ENCODE peak calls at places on chromosomes 2 and 18, in nine cellular contexts. One of them, this sample, is unnamed.
A peak's percentile ranks its signal among the peaks of the same experiment; 100 is the strongest.

GRCh38 chr2:156896294-156896693 is 361.2 kb upstream of the GALNT5 start:
- DNase-seq in psoas muscle: no peak
- DNase-seq in A549: no peak
- DNase-seq in ovary: no peak
- DNase-seq in neuronal stem cell: no peak
- DNase-seq in Peyer's patch: no peak
- DNase-seq in GM23248: no peak
- DNase-seq in OCI-LY7: no peak
- DNase-seq in body of pancreas: no peak
- DNase-seq in this sample: peak; percentile 70

GRCh38 chr18:23824704-23825103 is 135.5 kb downstream of the LAMA3 start:
- DNase-seq in ovary: no peak
- DNase-seq in psoas muscle: no peak
- DNase-seq in GM23248: peak; percentile 66
- DNase-seq in A549: no peak
- DNase-seq in neuronal stem cell: no peak
- DNase-seq in Peyer's patch: no peak
- DNase-seq in body of pancreas: no peak
- DNase-seq in OCI-LY7: no peak
- DNase-seq in this sample: peak; percentile 55

GRCh38 chr2:45469314-45470099 is 141.6 kb downstream of the SRBD1 start:
- DNase-seq in ovary: no peak
- DNase-seq in neuronal stem cell: no peak
- DNase-seq in GM23248: no peak
- DNase-seq in A549: no peak
- DNase-seq in Peyer's patch: no peak
- DNase-seq in body of pancreas: peak; percentile 65
- DNase-seq in OCI-LY7: no peak
- DNase-seq in psoas muscle: no peak
- DNase-seq in this sample: no peak

GRCh38 chr18:31217455-31217854 is 54.8 kb upstream of the DSC1 start:
- DNase-seq in A549: no peak
- DNase-seq in Peyer's patch: no peak
- DNase-seq in ovary: no peak
- DNase-seq in psoas muscle: no peak
- DNase-seq in body of pancreas: no peak
- DNase-seq in OCI-LY7: no peak
- DNase-seq in GM23248: no peak
- DNase-seq in neuronal stem cell: no peak
- DNase-seq in this sample: no peak

GRCh38 chr2:22194218-22194617 is 1070.5 kb downstream of the TDRD15 start:
- DNase-seq in body of pancreas: no peak
- DNase-seq in A549: no peak
- DNase-seq in OCI-LY7: no peak
- DNase-seq in psoas muscle: no peak
- DNase-seq in ovary: no peak
- DNase-seq in GM23248: no peak
- DNase-seq in neuronal stem cell: no peak
- DNase-seq in Peyer's patch: no peak
- DNase-seq in this sample: no peak

GRCh38 chr2:239534581-239535412 is 134.0 kb upstream of the HDAC4 start:
- DNase-seq in A549: no peak
- DNase-seq in body of pancreas: no peak
- DNase-seq in neuronal stem cell: no peak
- DNase-seq in psoas muscle: no peak
- DNase-seq in OCI-LY7: no peak
- DNase-seq in Peyer's patch: no peak
- DNase-seq in ovary: no peak
- DNase-seq in GM23248: no peak
- DNase-seq in this sample: no peak

GRCh38 chr2:174482854-174483253 is 4.0 kb downstream of the GPR155 start:
- DNase-seq in psoas muscle: no peak
- DNase-seq in ovary: no peak
- DNase-seq in body of pancreas: no peak
- DNase-seq in A549: no peak
- DNase-seq in Peyer's patch: no peak
- DNase-seq in GM23248: no peak
- DNase-seq in OCI-LY7: no peak
- DNase-seq in neuronal stem cell: no peak
- DNase-seq in this sample: no peak

GRCh38 chr2:121450301-121450700 is 80.4 kb upstream of the RNU4ATAC start:
- DNase-seq in GM23248: no peak
- DNase-seq in ovary: no peak
- DNase-seq in neuronal stem cell: no peak
- DNase-seq in body of pancreas: no peak
- DNase-seq in psoas muscle: no peak
- DNase-seq in Peyer's patch: no peak
- DNase-seq in A549: no peak
- DNase-seq in OCI-LY7: no peak
- DNase-seq in this sample: no peak

GRCh38 chr2:241676665-241677064 is 9.9 kb downstream of the DTYMK start:
- DNase-seq in A549: no peak
- DNase-seq in neuronal stem cell: no peak
- DNase-seq in body of pancreas: no peak
- DNase-seq in ovary: no peak
- DNase-seq in Peyer's patch: no peak
- DNase-seq in psoas muscle: no peak
- DNase-seq in GM23248: no peak
- DNase-seq in OCI-LY7: no peak
- DNase-seq in this sample: no peak

GRCh38 chr2:37635359-37636208 is 35.9 kb downstream of the CDC42EP3 start:
- DNase-seq in A549: no peak
- DNase-seq in ovary: no peak
- DNase-seq in OCI-LY7: no peak
- DNase-seq in GM23248: peak; percentile 92
- DNase-seq in body of pancreas: peak; percentile 67
- DNase-seq in psoas muscle: no peak
- DNase-seq in Peyer's patch: peak; percentile 67
- DNase-seq in neuronal stem cell: no peak
- DNase-seq in this sample: peak; percentile 67

GRCh38 chr2:135615404-135615803 is 84.1 kb downstream of the R3HDM1 start:
- DNase-seq in A549: no peak
- DNase-seq in GM23248: no peak
- DNase-seq in Peyer's patch: no peak
- DNase-seq in neuronal stem cell: no peak
- DNase-seq in body of pancreas: no peak
- DNase-seq in OCI-LY7: no peak
- DNase-seq in ovary: no peak
- DNase-seq in psoas muscle: no peak
- DNase-seq in this sample: no peak

GRCh38 chr2:10165816-10166488 is 43.4 kb downstream of the RRM2 start:
- DNase-seq in A549: no peak
- DNase-seq in body of pancreas: no peak
- DNase-seq in OCI-LY7: no peak
- DNase-seq in Peyer's patch: no peak
- DNase-seq in GM23248: no peak
- DNase-seq in neuronal stem cell: no peak
- DNase-seq in psoas muscle: no peak
- DNase-seq in ovary: no peak
- DNase-seq in this sample: no peak

GRCh38 chr2:68196120-68196716 is 38.5 kb downstream of the PNO1 start:
- DNase-seq in GM23248: peak; percentile 68
- DNase-seq in OCI-LY7: peak; percentile 66
- DNase-seq in body of pancreas: peak; percentile 49
- DNase-seq in Peyer's patch: peak; percentile 45
- DNase-seq in psoas muscle: no peak
- DNase-seq in neuronal stem cell: no peak
- DNase-seq in ovary: peak; percentile 13
- DNase-seq in A549: no peak
- DNase-seq in this sample: peak; percentile 20

GRCh38 chr2:63740943-63741342 is 100.8 kb upstream of the UGP2 start:
- DNase-seq in OCI-LY7: no peak
- DNase-seq in GM23248: peak; percentile 32
- DNase-seq in ovary: no peak
- DNase-seq in body of pancreas: no peak
- DNase-seq in psoas muscle: no peak
- DNase-seq in Peyer's patch: no peak
- DNase-seq in A549: no peak
- DNase-seq in neuronal stem cell: no peak
- DNase-seq in this sample: no peak

GRCh38 chr18:11154369-11154982 is 5.1 kb upstream of the PIEZO2 start:
- DNase-seq in Peyer's patch: no peak
- DNase-seq in psoas muscle: no peak
- DNase-seq in neuronal stem cell: peak; percentile 40
- DNase-seq in ovary: no peak
- DNase-seq in body of pancreas: no peak
- DNase-seq in GM23248: peak; percentile 78
- DNase-seq in OCI-LY7: peak; percentile 60
- DNase-seq in A549: peak; percentile 13
- DNase-seq in this sample: peak; percentile 27

GRCh38 chr2:228611171-228611570 is 429.7 kb upstream of the SPHKAP start:
- DNase-seq in psoas muscle: no peak
- DNase-seq in ovary: no peak
- DNase-seq in Peyer's patch: no peak
- DNase-seq in neuronal stem cell: no peak
- DNase-seq in body of pancreas: no peak
- DNase-seq in OCI-LY7: no peak
- DNase-seq in GM23248: no peak
- DNase-seq in A549: no peak
- DNase-seq in this sample: no peak

GRCh38 chr2:17830053-17831034 is 14.1 kb downstream of the MSGN1 start:
- DNase-seq in Peyer's patch: peak; percentile 30
- DNase-seq in body of pancreas: peak; percentile 56
- DNase-seq in A549: peak; percentile 76
- DNase-seq in GM23248: peak; percentile 82
- DNase-seq in psoas muscle: peak; percentile 85
- DNase-seq in neuronal stem cell: peak; percentile 84
- DNase-seq in OCI-LY7: peak; percentile 8
- DNase-seq in ovary: no peak
- DNase-seq in this sample: peak; percentile 55

GRCh38 chr2:41337956-41338355 is 709.9 kb upstream of the PKDCC start:
- DNase-seq in OCI-LY7: no peak
- DNase-seq in ovary: no peak
- DNase-seq in body of pancreas: no peak
- DNase-seq in neuronal stem cell: no peak
- DNase-seq in GM23248: no peak
- DNase-seq in psoas muscle: no peak
- DNase-seq in A549: no peak
- DNase-seq in Peyer's patch: no peak
- DNase-seq in this sample: no peak

GRCh38 chr18:50439460-50440015 is 64.7 kb downstream of the SKA1 start:
- DNase-seq in GM23248: no peak
- DNase-seq in psoas muscle: no peak
- DNase-seq in A549: no peak
- DNase-seq in neuronal stem cell: no peak
- DNase-seq in body of pancreas: no peak
- DNase-seq in Peyer's patch: no peak
- DNase-seq in ovary: no peak
- DNase-seq in OCI-LY7: no peak
- DNase-seq in this sample: no peak

GRCh38 chr18:11710578-11710977 is 21.5 kb downstream of the GNAL start:
- DNase-seq in ovary: no peak
- DNase-seq in neuronal stem cell: no peak
- DNase-seq in OCI-LY7: no peak
- DNase-seq in A549: no peak
- DNase-seq in GM23248: no peak
- DNase-seq in body of pancreas: no peak
- DNase-seq in psoas muscle: no peak
- DNase-seq in Peyer's patch: no peak
- DNase-seq in this sample: no peak

DNA sequence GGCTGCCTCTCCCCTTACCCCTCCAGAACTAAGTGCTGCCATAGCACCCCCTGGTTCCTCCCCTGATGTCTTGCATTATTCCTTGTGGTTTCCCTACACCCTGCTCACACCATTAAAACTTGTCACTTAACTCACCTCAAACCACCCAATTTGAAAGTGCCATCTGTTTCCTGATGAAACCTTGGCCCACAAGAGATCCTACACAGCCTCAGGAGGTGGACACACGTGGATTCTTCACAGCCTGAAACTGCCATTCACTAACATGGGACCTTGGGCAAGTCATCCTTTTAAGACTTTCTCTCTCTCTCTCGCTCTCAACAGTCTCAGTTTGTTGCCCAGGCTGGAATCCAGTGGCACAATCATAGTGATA is 27.5 kb upstream of the FAM124B start:
- DNase-seq in Peyer's patch: no peak
- DNase-seq in body of pancreas: no peak
- DNase-seq in A549: no peak
- DNase-seq in psoas muscle: no peak
- DNase-seq in neuronal stem cell: no peak
- DNase-seq in OCI-LY7: no peak
- DNase-seq in GM23248: no peak
- DNase-seq in ovary: no peak
- DNase-seq in this sample: no peak
- H3K9me3 ChIP-seq in Peyer's patch: no peaks in the 10 kb centered on the region
- H3K9me3 ChIP-seq in body of pancreas: no peaks in the 10 kb centered on the region
- H3K9me3 ChIP-seq in A549: no peaks in the 10 kb centered on the region
- H3K9me3 ChIP-seq in psoas muscle: no peaks in the 10 kb centered on the region
- H3K9me3 ChIP-seq in neuronal stem cell: peaks cover 6% of the 10 kb centered on the region
- H3K9me3 ChIP-seq in OCI-LY7: no peaks in the 10 kb centered on the region
- H3K9me3 ChIP-seq in GM23248: no peaks in the 10 kb centered on the region
- H3K9me3 ChIP-seq in ovary: no peaks in the 10 kb centered on the region
- H3K9me3 ChIP-seq in this sample: no peaks in the 10 kb centered on the region

DNA sequence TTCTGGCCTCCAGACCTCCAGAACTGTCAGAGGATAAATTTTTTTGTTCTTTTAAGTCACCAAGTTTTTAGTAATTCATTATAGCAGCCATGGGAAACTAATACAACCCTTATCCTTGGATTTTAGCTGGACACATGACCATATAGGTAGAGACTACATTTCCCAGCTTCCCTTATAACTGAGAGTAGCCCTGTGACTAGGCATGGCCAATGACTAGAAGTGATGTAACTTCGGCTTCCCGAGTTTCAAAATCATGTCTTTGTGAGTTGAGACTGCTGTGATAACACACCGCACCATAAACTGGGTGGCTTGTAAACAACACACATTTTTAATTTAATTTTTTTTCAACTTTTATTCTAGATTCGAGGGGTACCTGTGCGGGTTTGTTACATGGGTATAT is 134.0 kb upstream of the SERTAD2 start:
- DNase-seq in neuronal stem cell: no peak
- DNase-seq in psoas muscle: no peak
- DNase-seq in A549: no peak
- DNase-seq in Peyer's patch: no peak
- DNase-seq in ovary: no peak
- DNase-seq in GM23248: peak; percentile 43
- DNase-seq in OCI-LY7: no peak
- DNase-seq in body of pancreas: no peak
- DNase-seq in this sample: no peak
- H3K4me1 ChIP-seq in neuronal stem cell: no peaks in the 10 kb centered on the region
- H3K4me1 ChIP-seq in psoas muscle: no peaks in the 10 kb centered on the region
- H3K4me1 ChIP-seq in A549: no peaks in the 10 kb centered on the region
- H3K4me1 ChIP-seq in Peyer's patch: no peaks in the 10 kb centered on the region
- H3K4me1 ChIP-seq in ovary: no peaks in the 10 kb centered on the region
- H3K4me1 ChIP-seq in GM23248: no peaks in the 10 kb centered on the region
- H3K4me1 ChIP-seq in OCI-LY7: peaks cover 10% of the 10 kb centered on the region
- H3K4me1 ChIP-seq in body of pancreas: peaks cover 11% of the 10 kb centered on the region
- H3K4me1 ChIP-seq in this sample: no peaks in the 10 kb centered on the region

GRCh38 chr2:95220449-95220848 is 13.1 kb downstream of the ZNF892 start:
- DNase-seq in body of pancreas: no peak
- DNase-seq in A549: no peak
- DNase-seq in Peyer's patch: no peak
- DNase-seq in OCI-LY7: no peak
- DNase-seq in GM23248: no peak
- DNase-seq in psoas muscle: no peak
- DNase-seq in neuronal stem cell: no peak
- DNase-seq in ovary: no peak
- DNase-seq in this sample: no peak
- H3K9me3 ChIP-seq in body of pancreas: no peaks in the 10 kb centered on the region
- H3K9me3 ChIP-seq in A549: peaks cover 78% of the 10 kb centered on the region
- H3K9me3 ChIP-seq in Peyer's patch: peaks cover 65% of the 10 kb centered on the region
- H3K9me3 ChIP-seq in OCI-LY7: peaks cover 31% of the 10 kb centered on the region
- H3K9me3 ChIP-seq in GM23248: peaks cover 11% of the 10 kb centered on the region
- H3K9me3 ChIP-seq in psoas muscle: peaks cover 89% of the 10 kb centered on the region
- H3K9me3 ChIP-seq in neuronal stem cell: peaks cover 41% of the 10 kb centered on the region
- H3K9me3 ChIP-seq in ovary: peaks cover 7% of the 10 kb centered on the region
- H3K9me3 ChIP-seq in this sample: peaks cover 50% of the 10 kb centered on the region

GRCh38 chr2:70133127-70133452 is 45.8 kb downstream of the PCBP1 start:
- DNase-seq in OCI-LY7: no peak
- DNase-seq in ovary: no peak
- DNase-seq in A549: no peak
- DNase-seq in psoas muscle: no peak
- DNase-seq in Peyer's patch: no peak
- DNase-seq in GM23248: no peak
- DNase-seq in body of pancreas: no peak
- DNase-seq in neuronal stem cell: no peak
- DNase-seq in this sample: no peak
- H3K4me1 ChIP-seq in OCI-LY7: peaks cover 77% of the 10 kb centered on the region
- H3K4me1 ChIP-seq in ovary: peaks cover 6% of the 10 kb centered on the region
- H3K4me1 ChIP-seq in A549: peaks cover 51% of the 10 kb centered on the region
- H3K4me1 ChIP-seq in psoas muscle: peaks cover 46% of the 10 kb centered on the region
- H3K4me1 ChIP-seq in Peyer's patch: peaks cover 4% of the 10 kb centered on the region
- H3K4me1 ChIP-seq in GM23248: peaks cover 32% of the 10 kb centered on the region
- H3K4me1 ChIP-seq in body of pancreas: peaks cover 53% of the 10 kb centered on the region
- H3K4me1 ChIP-seq in neuronal stem cell: peaks cover 4% of the 10 kb centered on the region
- H3K4me1 ChIP-seq in this sample: peaks cover 32% of the 10 kb centered on the region